ENCODE peak calls at places on chromosomes 1 and 21, in seven cellular contexts. Y, V, I, G, S, M and R are unnamed samples. For H3K4me1 and H3K27me3, the result is how much of the 10 kb centered on the place peaks cover.

GRCh38 chr1:59183918-59184317 is 113.0 kb upstream of the FGGY start:
- DNase-seq in Y (no peak), V (no peak), I (no peak), G (no peak), S (no peak), M (peak), R (no peak)

GRCh38 chr1:87682565-87682964 is 353.9 kb downstream of the LMO4 start:
- DNase-seq in Y (no peak), V (no peak), I (no peak), G (no peak), S (no peak), M (no peak), R (no peak)

GRCh38 chr1:200979574-200980451 is 43.7 kb downstream of the KIF21B start:
- DNase-seq in Y (peak), V (no peak), I (peak), G (peak), S (peak), M (peak), R (peak)

GRCh38 chr21:25701529-25701928 is 33.2 kb downstream of the ATP5PF start:
- DNase-seq in Y (no peak), V (no peak), I (no peak), G (no peak), S (no peak), M (no peak), R (no peak)

GRCh38 chr1:204417231-204417997 is 5.8 kb upstream of the PPP1R15B start:
- DNase-seq in Y (peak), V (no peak), I (peak), G (peak), S (peak), M (peak), R (no peak)

GRCh38 chr1:84504580-84505021 is 1.6 kb upstream of the SPATA1 start:
- DNase-seq in Y (no peak), V (no peak), I (no peak), G (no peak), S (peak), M (no peak), R (no peak)

GRCh38 chr1:6686294-6686693 is 15.3 kb downstream of the DNAJC11 start:
- DNase-seq in Y (no peak), V (no peak), I (no peak), G (no peak), S (no peak), M (no peak), R (no peak)

GRCh38 chr1:15799928-15800835 is 7.3 kb downstream of the UQCRHL start:
- DNase-seq in Y (peak), V (no peak), I (peak), G (peak), S (peak), M (peak), R (peak)

GRCh38 chr1:111483166-111483565 is 9.4 kb downstream of the C1orf162 start:
- DNase-seq in Y (no peak), V (no peak), I (no peak), G (no peak), S (no peak), M (no peak), R (no peak)

GRCh38 chr1:41365772-41366427 is 4.7 kb downstream of the FOXO6 start:
- DNase-seq in Y (no peak), V (peak), I (no peak), G (no peak), S (no peak), M (no peak), R (no peak)

GRCh38 chr21:26120833-26121232 is 49.7 kb downstream of the APP start:
- DNase-seq in Y (no peak), V (no peak), I (no peak), G (no peak), S (no peak), M (no peak), R (no peak)

GRCh38 chr1:58412071-58412580 is 134.4 kb downstream of the OMA1 start:
- DNase-seq in Y (no peak), V (no peak), I (no peak), G (no peak), S (no peak), M (no peak), R (no peak)

GRCh38 chr1:60569189-60569588 is 495.6 kb upstream of the C1orf87 start:
- DNase-seq in Y (no peak), V (no peak), I (no peak), G (no peak), S (no peak), M (no peak), R (no peak)

GRCh38 chr21:29499734-29500343 is 201.1 kb downstream of the BACH1 start:
- DNase-seq in Y (peak), V (no peak), I (peak), G (peak), S (peak), M (peak), R (peak)

GRCh38 chr1:41714613-41715389 is 203.9 kb downstream of the HIVEP3 start:
- DNase-seq in Y (no peak), V (no peak), I (no peak), G (no peak), S (peak), M (no peak), R (no peak)

GRCh38 chr1:224378855-224379631 is 22.4 kb downstream of the CNIH4 start:
- DNase-seq in Y (no peak), V (peak), I (no peak), G (no peak), S (no peak), M (no peak), R (no peak)

GRCh38 chr1:16111771-16112557 is 38.5 kb upstream of the FAM131C start:
- DNase-seq in Y (no peak), V (no peak), I (no peak), G (no peak), S (no peak), M (no peak), R (no peak)

GRCh38 chr1:31244326-31244725 is 4.6 kb upstream of the NKAIN1 start:
- DNase-seq in Y (no peak), V (no peak), I (no peak), G (no peak), S (no peak), M (no peak), R (no peak)

GRCh38 chr1:17514776-17515175 is 24.7 kb upstream of the ARHGEF10L start:
- DNase-seq in Y (no peak), V (no peak), I (no peak), G (no peak), S (no peak), M (no peak), R (no peak)

GRCh38 chr1:26938004-26938658 is 16.6 kb downstream of the NUDC start:
- DNase-seq in Y (no peak), V (no peak), I (no peak), G (no peak), S (no peak), M (peak), R (no peak)

GRCh38 chr1:28170036-28170596 is 6.4 kb downstream of the PTAFR start:
- DNase-seq in Y (no peak), V (no peak), I (no peak), G (no peak), S (no peak), M (peak), R (no peak)

GRCh38 chr1:48916121-48917069 is 139.7 kb upstream of the BEND5 start:
- DNase-seq in Y (peak), V (no peak), I (peak), G (peak), S (peak), M (peak), R (peak)

GRCh38 chr1:48979940-48980339 is 203.2 kb upstream of the BEND5 start:
- DNase-seq in Y (no peak), V (no peak), I (no peak), G (no peak), S (no peak), M (no peak), R (no peak)

GRCh38 chr1:27299385-27300252 is 22.3 kb upstream of the TMEM222 start:
- DNase-seq in Y (no peak), V (no peak), I (no peak), G (no peak), S (peak), M (peak), R (peak)

GRCh38 chr21:36164427-36164784 is 7.8 kb downstream of the DOP1B start:
- DNase-seq in Y (no peak), V (no peak), I (no peak), G (no peak), S (peak), M (peak), R (no peak)

GRCh38 chr1:22500476-22500875 is 48.8 kb downstream of the ZBTB40 start:
- DNase-seq in Y (no peak), V (no peak), I (peak), G (no peak), S (no peak), M (no peak), R (no peak)

GRCh38 chr21:15141236-15141970 is 76.6 kb upstream of the NRIP1 start:
- DNase-seq in Y (no peak), V (no peak), I (no peak), G (no peak), S (no peak), M (no peak), R (no peak)

GRCh38 chr1:101365881-101366280 is 129.1 kb downstream of the S1PR1 start:
- DNase-seq in Y (no peak), V (no peak), I (no peak), G (no peak), S (no peak), M (no peak), R (no peak)

GRCh38 chr1:112877741-112878140 is 78.3 kb downstream of the SLC16A1 start:
- DNase-seq in Y (no peak), V (no peak), I (no peak), G (no peak), S (no peak), M (no peak), R (peak)

GRCh38 chr1:20068722-20069121 is 1.3 kb upstream of the PLA2G5 start:
- DNase-seq in Y (peak), V (no peak), I (no peak), G (no peak), S (no peak), M (no peak), R (no peak)

GRCh38 chr21:29342394-29342957 is 43.8 kb downstream of the BACH1 start:
- DNase-seq in Y (no peak), V (peak), I (no peak), G (no peak), S (peak), M (no peak), R (no peak)

GRCh38 chr1:219771039-219771438 is 157.3 kb downstream of the SLC30A10 start:
- DNase-seq in Y (no peak), V (no peak), I (peak), G (no peak), S (no peak), M (peak), R (peak)

GRCh38 chr1:165397945-165398344 is 41.4 kb upstream of the LMX1A start:
- DNase-seq in Y (no peak), V (no peak), I (no peak), G (no peak), S (no peak), M (no peak), R (peak)

GRCh38 chr21:16193758-16194606 is 464.2 kb downstream of the USP25 start:
- DNase-seq in Y (no peak), V (no peak), I (no peak), G (no peak), S (no peak), M (no peak), R (peak)

GRCh38 chr1:201295861-201296260 is 12.6 kb downstream of the PKP1 start:
- DNase-seq in Y (no peak), V (no peak), I (no peak), G (no peak), S (no peak), M (no peak), R (no peak)

GRCh38 chr1:173414539-173414938 is 62.6 kb upstream of the PRDX6 start:
- DNase-seq in Y (no peak), V (no peak), I (no peak), G (no peak), S (no peak), M (no peak), R (no peak)
- H3K4me1 ChIP-seq in Y (under half), V (half or more), I (under half), G (under half), S (under half), M (under half), R (under half)

GRCh38 chr1:223135176-223135575 is 7.9 kb downstream of the TLR5 start:
- DNase-seq in Y (peak), V (no peak), I (no peak), G (no peak), S (no peak), M (no peak), R (no peak)

GRCh38 chr1:223136086-223136485 is 7.0 kb downstream of the TLR5 start:
- DNase-seq in Y (peak), V (no peak), I (no peak), G (peak), S (no peak), M (no peak), R (no peak)

GRCh38 chr1:223137402-223138100 is 5.5 kb downstream of the TLR5 start:
- DNase-seq in Y (no peak), V (no peak), I (no peak), G (no peak), S (no peak), M (peak), R (no peak)

GRCh38 chr1:223133301-223133823 is 9.7 kb downstream of the TLR5 start:
- DNase-seq in Y (no peak), V (no peak), I (no peak), G (no peak), S (no peak), M (no peak), R (no peak)

GRCh38 chr1:223133824-223134435 is 9.1 kb downstream of the TLR5 start:
- DNase-seq in Y (peak), V (peak), I (peak), G (peak), S (peak), M (peak), R (peak)
- H3K27me3 ChIP-seq in Y (under half), V (under half), I (under half), G (under half), S (under half), M (under half), R (half or more)

GRCh38 chr1:64923294-64923718 is 43.0 kb downstream of the JAK1 start:
- DNase-seq in Y (no peak), V (no peak), I (no peak), G (no peak), S (no peak), M (no peak), R (no peak)
- TF ChIP-seq YY1 in Y (no peak), V (no peak), I (no peak), G (no peak), S (no peak), M (no peak), R (no peak)

DNA sequence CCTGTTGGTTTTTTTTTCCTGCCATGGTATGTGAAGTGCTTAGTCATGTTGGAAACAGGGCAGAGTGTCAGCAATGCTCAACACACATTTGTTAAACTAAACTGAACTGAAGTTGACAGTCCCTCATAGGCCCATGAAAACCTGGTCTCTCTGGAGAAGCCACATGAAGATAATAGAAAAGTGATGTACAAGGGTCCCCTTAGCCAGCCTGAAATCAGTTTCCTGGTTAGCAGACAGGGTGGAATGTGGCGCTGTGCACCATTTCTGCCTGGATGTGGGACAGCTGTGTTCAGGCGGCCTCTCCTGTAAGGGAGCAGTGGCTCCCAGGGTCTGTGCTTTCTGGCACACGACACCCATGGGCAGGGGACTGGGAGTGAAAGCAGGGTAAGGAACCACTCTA is 9.9 kb upstream of the CHI3L1 start:
- DNase-seq in Y (no peak), V (no peak), I (no peak), G (peak), S (no peak), M (no peak), R (no peak)
- H3K4me1 ChIP-seq in Y (under half), V (under half), I (under half), G (under half), S (under half), M (under half), R (under half)

GRCh38 chr21:45413922-45414321 is 9.0 kb downstream of the COL18A1 start:
- DNase-seq in Y (no peak), V (no peak), I (no peak), G (no peak), S (no peak), M (no peak), R (no peak)

GRCh38 chr21:45415188-45415942 is 10.4 kb downstream of the COL18A1 start:
- DNase-seq in Y (no peak), V (no peak), I (no peak), G (no peak), S (no peak), M (no peak), R (no peak)

GRCh38 chr21:45415943-45416611 is 11.1 kb downstream of the COL18A1 start:
- DNase-seq in Y (no peak), V (no peak), I (no peak), G (no peak), S (no peak), M (no peak), R (no peak)

GRCh38 chr21:45412909-45413581 is 8.1 kb downstream of the COL18A1 start:
- DNase-seq in Y (no peak), V (no peak), I (no peak), G (no peak), S (no peak), M (no peak), R (no peak)

DNA sequence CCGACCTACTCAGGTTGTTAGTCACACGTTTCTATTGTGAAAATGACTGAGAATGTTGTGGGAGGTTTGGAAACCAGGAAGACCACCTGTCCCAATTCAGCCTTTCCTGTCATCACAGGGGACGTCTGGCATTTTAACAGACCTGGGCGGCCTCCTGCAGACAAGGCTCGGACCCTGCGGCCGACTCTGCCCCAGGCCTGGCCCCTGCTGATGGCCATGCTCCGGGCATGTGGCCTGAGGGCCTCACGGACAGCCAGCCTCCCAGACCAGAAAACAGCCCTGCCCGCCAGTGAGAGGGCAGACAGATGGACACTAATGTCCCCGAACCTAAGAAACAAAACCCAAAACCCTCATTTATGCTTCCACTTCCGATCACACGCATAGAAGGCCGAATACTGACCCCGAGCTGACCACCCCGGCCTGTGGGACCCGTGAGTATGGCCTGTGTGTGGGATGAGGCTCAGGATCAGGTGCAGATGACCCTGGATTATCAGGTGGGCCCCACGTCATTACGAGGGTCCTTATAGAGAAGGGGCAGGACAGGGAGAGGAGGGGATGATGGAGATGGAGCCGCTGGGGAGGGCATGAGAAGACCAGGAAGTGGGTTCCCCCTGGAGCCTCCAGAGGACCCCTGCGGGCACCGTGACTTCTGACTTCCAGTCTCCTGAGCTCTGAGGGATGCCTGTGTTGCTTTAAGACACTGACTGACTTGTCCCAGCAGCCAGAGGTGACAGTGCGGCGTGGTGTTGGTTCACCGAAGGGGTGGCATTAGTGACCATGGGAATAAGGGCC is 9.6 kb downstream of the COL18A1 start:
- DNase-seq in Y (no peak), V (no peak), I (no peak), G (no peak), S (no peak), M (no peak), R (no peak)
- H3K27me3 ChIP-seq in Y (under half), V (under half), I (under half), G (under half), S (under half), M (under half), R (under half)

GRCh38 chr1:114219247-114219872 is 65.7 kb upstream of the SYT6 start:
- DNase-seq in Y (no peak), V (no peak), I (no peak), G (no peak), S (no peak), M (no peak), R (peak)
- TF ChIP-seq YY1 in Y (no peak), V (no peak), I (no peak), G (no peak), S (no peak), M (no peak), R (no peak)

GRCh38 chr1:99978218-99978617 is 8.4 kb downstream of the SLC35A3 start:
- DNase-seq in Y (no peak), V (no peak), I (no peak), G (no peak), S (no peak), M (no peak), R (no peak)

GRCh38 chr1:99979071-99979470 is 9.3 kb downstream of the SLC35A3 start:
- DNase-seq in Y (no peak), V (no peak), I (no peak), G (no peak), S (no peak), M (no peak), R (no peak)

GRCh38 chr1:99975569-99975968 is 5.8 kb downstream of the SLC35A3 start:
- DNase-seq in Y (no peak), V (no peak), I (no peak), G (no peak), S (no peak), M (no peak), R (no peak)

GRCh38 chr1:99986656-99987225 is 16.9 kb downstream of the SLC35A3 start:
- DNase-seq in Y (no peak), V (no peak), I (no peak), G (no peak), S (no peak), M (peak), R (no peak)

DNA sequence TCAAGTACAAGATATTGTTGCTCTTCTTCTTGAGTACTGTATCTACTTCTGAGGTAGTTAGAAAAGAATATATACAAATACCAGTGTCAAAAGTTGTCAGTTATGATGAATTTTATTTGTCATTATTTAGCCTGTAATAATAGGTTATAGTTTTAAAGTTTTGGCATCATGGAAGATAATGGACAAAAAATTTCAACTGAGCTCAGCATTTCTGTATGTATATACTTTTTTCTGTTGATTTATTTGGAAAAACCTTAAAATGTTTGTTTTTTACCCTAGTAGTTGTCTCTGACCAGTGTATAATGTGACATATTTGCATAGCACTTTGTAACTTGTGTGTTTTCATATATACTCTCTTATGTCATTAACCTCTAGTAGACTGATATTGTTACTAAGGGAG is 11.1 kb downstream of the SLC35A3 start:
- DNase-seq in Y (no peak), V (no peak), I (no peak), G (no peak), S (no peak), M (no peak), R (no peak)
- H3K4me1 ChIP-seq in Y (under half), V (under half), I (under half), G (under half), S (under half), M (under half), R (under half)

DNA sequence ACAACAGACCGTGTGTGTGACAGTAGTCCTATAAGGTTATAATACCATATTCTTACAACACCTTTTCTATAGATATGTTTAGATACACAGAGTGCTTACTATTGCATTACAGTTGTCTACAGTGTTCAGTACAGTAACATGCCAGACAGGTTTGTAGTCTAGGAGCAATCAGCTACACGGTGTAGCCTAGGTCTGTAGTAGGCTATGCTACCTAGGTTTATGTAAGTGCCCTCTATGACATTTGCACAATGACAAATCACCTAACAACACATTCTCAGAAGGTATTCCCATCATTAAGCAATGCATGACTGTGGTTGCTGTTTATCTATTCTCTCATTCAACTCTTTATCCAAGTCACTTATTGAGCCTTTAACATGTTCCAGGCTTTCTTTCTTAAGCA is 1.8 kb upstream of the WLS start:
- DNase-seq in Y (no peak), V (no peak), I (no peak), G (no peak), S (no peak), M (no peak), R (no peak)
- H3K27me3 ChIP-seq in Y (half or more), V (under half), I (under half), G (under half), S (under half), M (under half), R (under half)